ENCODE peak calls at places on chromosome 6, in five cellular contexts. A, B, J, O and K are unnamed samples.

GRCh38 chr6:40906759-40907158 is 132.3 kb downstream of the UNC5CL start:
- DNase-seq in A (no peak), B (no peak), J (no peak), O (no peak), K (no peak)

GRCh38 chr6:138272543-138273305 is 54.4 kb upstream of the PBOV1 start:
- DNase-seq in A (no peak), B (no peak), J (no peak), O (no peak), K (no peak)

GRCh38 chr6:145096846-145097245 is 638.5 kb downstream of the EPM2A start:
- DNase-seq in A (no peak), B (no peak), J (no peak), O (no peak), K (no peak)

GRCh38 chr6:89400050-89400449 is 12.0 kb downstream of the RRAGD start:
- DNase-seq in A (no peak), B (no peak), J (no peak), O (no peak), K (no peak)

GRCh38 chr6:16657768-16658167 is 103.5 kb downstream of the ATXN1 start:
- DNase-seq in A (no peak), B (no peak), J (no peak), O (no peak), K (no peak)

GRCh38 chr6:103122766-103123601 is 1729.5 kb downstream of the GRIK2 start:
- DNase-seq in A (peak; percentile 86), B (peak; percentile 76), J (peak; percentile 82), O (peak; percentile 85), K (no peak)

GRCh38 chr6:132898376-132898775 is 84.0 kb downstream of the RPS12 start:
- DNase-seq in A (no peak), B (no peak), J (no peak), O (no peak), K (no peak)

GRCh38 chr6:153131037-153131981 is at the start of gene RGS17:
- DNase-seq in A (peak; percentile 84), B (peak; percentile 60), J (peak; percentile 71), O (peak; percentile 76), K (no peak)

GRCh38 chr6:44512868-44513641 is 125.5 kb downstream of the CDC5L start:
- DNase-seq in A (no peak), B (no peak), J (peak; percentile 9), O (no peak), K (no peak)

GRCh38 chr6:135722679-135723078 is 128.8 kb upstream of the PDE7B start:
- DNase-seq in A (peak; percentile 68), B (no peak), J (no peak), O (no peak), K (no peak)

GRCh38 chr6:72819609-72820008 is 197.7 kb downstream of the KCNQ5 start:
- DNase-seq in A (no peak), B (no peak), J (no peak), O (no peak), K (no peak)

GRCh38 chr6:72040106-72040505 is 153.8 kb downstream of the RIMS1 start:
- DNase-seq in A (no peak), B (no peak), J (no peak), O (no peak), K (no peak)

GRCh38 chr6:137949686-137950390 is 82.8 kb downstream of the TNFAIP3 start:
- DNase-seq in A (no peak), B (no peak), J (no peak), O (no peak), K (no peak)

GRCh38 chr6:111779660-111780059 is 93.6 kb downstream of the FYN start:
- DNase-seq in A (no peak), B (no peak), J (no peak), O (no peak), K (no peak)

GRCh38 chr6:33235221-33235634 is 26.9 kb downstream of the RING1 start:
- DNase-seq in A (no peak), B (no peak), J (no peak), O (no peak), K (no peak)

GRCh38 chr6:142848156-142848555 is 96.8 kb downstream of the HIVEP2 start:
- DNase-seq in A (no peak), B (no peak), J (no peak), O (no peak), K (no peak)

GRCh38 chr6:157058574-157058973 is 264.7 kb downstream of the TMEM242 start:
- DNase-seq in A (no peak), B (no peak), J (no peak), O (no peak), K (no peak)

GRCh38 chr6:24064106-24064505 is 61.9 kb upstream of the NRSN1 start:
- DNase-seq in A (peak; percentile 41), B (no peak), J (no peak), O (peak; percentile 43), K (no peak)

GRCh38 chr6:80622641-80623040 is 516.2 kb downstream of the BCKDHB start:
- DNase-seq in A (no peak), B (no peak), J (no peak), O (no peak), K (no peak)

GRCh38 chr6:160733045-160733646 is 31.1 kb downstream of the PLG start:
- DNase-seq in A (peak; percentile 80), B (peak; percentile 49), J (peak; percentile 52), O (peak; percentile 48), K (no peak)

GRCh38 chr6:80376411-80376810 is 269.9 kb downstream of the BCKDHB start:
- DNase-seq in A (no peak), B (no peak), J (no peak), O (no peak), K (no peak)

GRCh38 chr6:44715188-44715587 is 327.7 kb downstream of the CDC5L start:
- DNase-seq in A (peak; percentile 30), B (no peak), J (no peak), O (no peak), K (no peak)

GRCh38 chr6:42050897-42051653 is 751 bp downstream of the TAF8 start:
- DNase-seq in A (no peak), B (no peak), J (no peak), O (no peak), K (no peak)

DNA sequence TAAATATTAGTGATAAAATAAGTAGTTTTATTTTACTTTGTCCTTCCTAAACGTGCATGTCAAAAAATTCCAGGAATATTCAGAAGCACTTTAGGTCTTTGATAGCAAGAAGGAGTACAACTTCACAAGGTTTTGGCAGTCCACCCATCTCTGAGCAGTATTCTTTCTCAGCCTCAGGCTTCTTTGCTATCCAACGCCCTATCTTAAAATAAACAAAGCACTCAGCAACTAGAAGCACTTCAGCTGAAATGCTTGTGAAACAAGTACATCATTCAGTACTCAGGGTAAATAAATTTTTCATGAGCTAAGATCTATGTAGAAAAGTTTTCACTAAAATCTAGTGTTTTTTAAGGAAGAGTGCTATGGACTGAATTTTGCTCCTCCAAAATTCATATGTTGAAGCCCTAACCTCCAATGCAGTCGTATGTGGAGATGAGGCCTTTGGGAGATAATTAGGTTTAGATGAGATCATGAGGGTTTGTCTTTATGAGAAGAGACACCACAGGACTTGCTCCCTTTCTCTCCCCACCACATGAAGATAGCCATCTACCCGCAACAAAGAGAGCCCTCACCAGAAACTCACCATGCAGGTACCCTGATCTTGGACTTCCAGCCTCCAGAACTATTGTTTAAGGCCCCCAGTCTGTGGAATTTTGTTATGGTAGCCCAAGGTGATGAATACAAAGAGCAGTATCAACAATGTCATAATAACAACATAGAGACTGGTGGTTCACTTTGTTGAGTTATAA is 539.1 kb downstream of the TFAP2A start:
- DNase-seq in A (peak; percentile 6), B (no peak), J (no peak), O (no peak), K (no peak)
- TF ChIP-seq CTCF in A (no peak), B (no peak), J (no peak), O (no peak), K (no peak)

GRCh38 chr6:53151676-53152075 is 3.0 kb upstream of the GCM1 start:
- DNase-seq in A (no peak), B (no peak), J (no peak), O (peak; percentile 46), K (no peak)
- TF ChIP-seq CTCF in A (no peak), B (peak; percentile 32), J (no peak), O (peak; percentile 21), K (no peak)

DNA sequence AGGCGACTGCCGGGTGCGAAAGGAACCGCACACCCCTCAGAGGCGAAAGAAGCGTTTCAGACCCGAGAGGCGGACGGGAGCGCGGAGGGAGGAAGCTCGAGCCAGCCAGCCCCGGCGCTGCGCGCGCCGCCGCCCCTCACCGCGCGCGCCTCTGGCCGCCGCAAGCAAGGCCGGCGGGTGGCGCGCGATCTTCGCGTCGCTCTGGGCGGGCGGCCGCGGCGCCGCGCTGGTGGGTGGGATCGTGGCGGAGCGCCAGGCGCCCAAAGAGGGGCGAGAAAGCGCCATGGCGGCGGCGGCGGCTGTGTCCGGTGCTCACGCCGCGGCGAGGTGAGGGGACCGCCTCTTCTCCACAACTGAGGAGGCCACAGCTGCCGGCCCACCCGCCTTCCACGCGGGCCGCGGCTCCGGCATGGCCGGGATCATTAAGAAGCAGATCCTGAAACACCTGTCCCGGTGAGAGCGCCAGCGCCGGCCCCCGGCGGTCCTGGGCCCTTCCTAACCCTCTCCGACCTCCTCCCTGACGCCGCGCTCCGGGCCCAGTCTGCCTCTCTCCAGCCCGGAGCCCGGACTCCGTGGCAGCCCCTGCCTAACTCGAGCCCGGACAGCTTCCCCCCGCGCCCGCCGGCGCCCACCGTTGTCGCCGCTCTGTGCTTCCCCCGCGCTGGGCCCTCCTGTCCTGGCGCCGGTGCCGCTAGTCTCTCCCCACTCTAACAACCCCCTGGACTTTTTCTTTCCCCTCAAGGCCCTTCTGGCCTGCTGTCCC is at the start of gene BLTP3A:
- DNase-seq in A (peak; percentile 94), B (peak; percentile 60), J (peak; percentile 82), O (peak; percentile 73), K (peak; percentile 78)
- TF ChIP-seq CTCF in A (no peak), B (no peak), J (no peak), O (no peak), K (no peak)

GRCh38 chr6:167502471-167502870 is 177.6 kb downstream of the TTLL2 start:
- DNase-seq in A (no peak), B (no peak), J (no peak), O (no peak), K (no peak)

GRCh38 chr6:167499161-167499660 is 174.3 kb downstream of the TTLL2 start:
- DNase-seq in A (peak; percentile 35), B (no peak), J (no peak), O (no peak), K (no peak)

GRCh38 chr6:167504412-167504961 is 179.6 kb downstream of the TTLL2 start:
- DNase-seq in A (no peak), B (no peak), J (no peak), O (no peak), K (no peak)

GRCh38 chr6:167500961-167501360 is 176.1 kb downstream of the TTLL2 start:
- DNase-seq in A (no peak), B (no peak), J (no peak), O (no peak), K (no peak)

DNA sequence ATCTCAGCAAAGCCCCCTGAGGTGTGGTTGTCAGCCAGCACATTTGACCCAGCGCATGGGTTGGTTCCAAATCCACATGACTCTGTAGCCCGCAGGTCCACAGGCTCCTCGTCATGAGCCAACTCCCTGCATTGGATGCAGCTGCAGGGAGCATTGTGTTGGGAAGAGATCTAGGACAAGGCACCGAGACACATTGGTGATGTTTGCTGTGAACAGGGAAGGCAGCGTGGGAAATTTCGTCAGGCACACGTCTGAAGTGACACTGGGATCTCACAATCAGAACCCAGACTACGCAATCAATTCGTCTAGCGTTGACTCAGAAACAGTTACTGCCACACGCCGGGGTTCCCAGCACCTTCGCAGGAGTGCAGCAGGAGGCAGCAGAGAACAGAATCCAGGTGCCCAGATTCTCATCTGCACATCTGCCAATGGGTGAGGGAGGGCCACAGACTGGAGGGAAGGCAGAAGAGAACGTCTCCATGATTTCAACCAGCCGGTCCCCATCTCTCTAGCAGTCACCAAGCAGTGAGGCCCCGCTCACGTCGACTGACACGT is 177.0 kb downstream of the TTLL2 start:
- DNase-seq in A (peak; percentile 74), B (no peak), J (no peak), O (peak; percentile 42), K (no peak)
- TF ChIP-seq CTCF in A (peak; percentile 49), B (peak; percentile 42), J (no peak), O (no peak), K (no peak)